ENCODE peak calls at places on chromosomes 5 and 9, in five cellular contexts. C is GM12878, H is HEK293T, E is HepG2, P is H1. Q is an unnamed sample.

GRCh38 chr9:22446589-22446949 is at the start of gene DMRTA1:
- DNase-seq in C (no peak), H (peak), E (no peak), P (no peak), Q (peak)

GRCh38 chr5:76256116-76256889 is 146.8 kb upstream of the IQGAP2 start:
- DNase-seq in C (no peak), H (peak), E (peak), P (peak), Q (peak)

GRCh38 chr9:123003467-123003866 is 30.0 kb upstream of the GPR21 start:
- DNase-seq in C (no peak), H (no peak), E (no peak), P (no peak), Q (no peak)

GRCh38 chr5:150672237-150672883 is 11.3 kb downstream of the MYOZ3 start:
- DNase-seq in C (no peak), H (no peak), E (no peak), P (peak), Q (no peak)

GRCh38 chr9:35749515-35750255 is 598 bp downstream of the RGP1 start:
- DNase-seq in C (no peak), H (peak), E (no peak), P (no peak), Q (no peak)

GRCh38 chr9:8652282-8652681 is 852.7 kb upstream of the DMAC1 start:
- DNase-seq in C (no peak), H (no peak), E (no peak), P (no peak), Q (no peak)

GRCh38 chr9:107389617-107390071 is 99.9 kb downstream of the KLF4 start:
- DNase-seq in C (no peak), H (no peak), E (peak), P (no peak), Q (no peak)

GRCh38 chr9:132147331-132147730 is 14.5 kb upstream of the NTNG2 start:
- DNase-seq in C (no peak), H (no peak), E (no peak), P (no peak), Q (no peak)

GRCh38 chr9:135591491-135592330 is 30.2 kb downstream of the PAEP start:
- DNase-seq in C (no peak), H (no peak), E (no peak), P (peak), Q (no peak)

GRCh38 chr9:129838707-129839259 is 3.5 kb downstream of the USP20 start:
- DNase-seq in C (no peak), H (no peak), E (no peak), P (no peak), Q (no peak)

DNA sequence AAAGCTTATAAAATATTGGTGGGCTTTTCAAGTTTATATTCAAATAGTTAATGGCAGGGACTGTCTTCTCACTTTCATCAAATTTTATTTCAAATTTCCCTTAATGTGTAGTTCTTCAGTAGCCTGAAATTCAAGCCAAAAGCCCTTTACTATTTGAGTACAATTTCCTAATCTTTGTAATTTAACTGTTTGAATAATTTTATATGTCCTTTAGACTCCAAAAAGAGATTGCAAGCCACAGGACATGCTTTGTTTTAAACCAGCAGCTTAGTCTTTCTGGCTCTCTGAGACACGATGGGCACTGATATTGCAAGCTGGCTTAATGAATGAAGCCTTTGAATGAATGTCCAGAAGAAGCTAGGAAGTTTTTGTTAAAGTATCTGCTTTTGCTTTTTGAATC is 2031.6 kb upstream of the CDH6 start:
- DNase-seq in C (no peak), H (no peak), E (no peak), P (no peak), Q (no peak)
- TF ChIP-seq SUZ12 in C (no peak), H (no peak), E (no peak), P (no peak), Q (no peak)

DNA sequence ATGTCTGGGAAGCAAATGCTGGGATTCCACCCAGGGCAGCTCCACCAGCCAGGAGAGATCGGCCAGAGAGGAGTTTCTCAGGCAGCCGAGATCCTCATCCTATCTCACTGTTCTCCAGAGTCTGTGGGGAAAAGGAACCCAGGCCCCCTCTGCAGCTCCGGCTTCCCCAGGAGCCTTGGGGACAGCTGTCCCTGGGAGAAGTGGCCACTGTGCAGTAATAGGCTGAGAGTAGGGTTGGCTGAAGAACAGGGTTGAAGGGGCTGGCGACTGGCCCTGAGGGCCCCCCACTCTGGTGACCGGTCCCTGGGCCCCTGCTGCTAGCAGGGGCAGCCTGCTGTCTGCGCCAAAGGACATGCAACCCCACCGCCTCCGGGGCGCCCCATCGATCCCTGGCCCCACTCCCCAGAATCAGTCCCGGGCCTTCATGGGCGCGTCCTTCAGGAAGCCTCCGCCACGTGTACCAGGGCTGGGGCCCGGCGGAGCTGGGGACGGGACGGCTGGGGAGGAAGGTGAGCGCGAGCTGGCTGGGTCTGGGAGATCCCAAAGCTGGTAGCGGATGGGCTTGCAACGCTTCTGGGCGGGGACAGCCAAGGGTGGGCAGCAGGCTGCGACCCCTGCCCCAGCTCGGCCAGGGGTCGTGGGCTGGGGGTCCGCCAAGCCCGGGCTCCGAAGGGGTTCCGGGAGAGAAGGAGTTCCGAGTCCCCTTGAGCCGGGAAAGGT is 44.0 kb upstream of the STXBP1 start:
- DNase-seq in C (no peak), H (peak), E (no peak), P (peak), Q (no peak)
- TF ChIP-seq SUZ12 in C (no peak), H (no peak), E (no peak), P (no peak), Q (no peak)

DNA sequence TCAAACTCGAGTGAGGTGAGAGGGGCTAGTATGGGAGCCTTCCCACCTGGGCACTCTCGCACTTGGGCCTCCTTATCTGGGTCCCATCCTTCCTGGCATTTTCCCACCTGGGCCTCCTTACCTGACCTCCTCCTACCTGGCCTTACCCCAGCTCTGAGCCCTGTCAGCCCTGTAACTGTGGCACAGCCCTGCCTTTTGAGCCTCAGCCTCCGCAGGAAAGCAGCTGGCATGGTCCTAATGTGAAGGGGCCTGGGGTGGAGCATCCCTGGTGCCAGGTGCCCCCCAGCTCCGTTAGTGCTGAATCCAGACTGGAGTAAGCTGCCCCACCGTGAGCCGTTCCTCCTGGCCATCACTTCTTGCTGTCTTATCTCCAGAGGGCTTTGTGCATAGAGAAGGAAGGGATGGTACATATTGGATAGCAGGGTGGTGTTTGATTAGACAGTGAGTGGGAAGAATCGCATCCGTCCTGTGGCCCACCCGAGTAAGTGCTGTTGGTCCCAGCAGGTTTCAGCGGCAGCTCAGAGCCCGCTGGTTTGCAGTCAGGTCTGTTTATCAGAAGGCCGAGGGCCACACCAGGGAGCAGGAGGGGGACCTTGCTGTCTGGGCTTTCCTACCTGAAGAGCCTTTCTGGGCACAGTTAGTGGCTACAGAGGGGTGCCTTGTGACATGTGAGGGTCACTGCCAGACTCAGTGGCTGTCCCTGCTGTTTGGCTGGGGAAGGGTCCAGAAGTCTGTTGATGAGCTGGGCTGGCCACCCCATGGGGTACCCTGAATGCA is 76.5 kb downstream of the WNK2 start:
- DNase-seq in C (no peak), H (no peak), E (no peak), P (peak), Q (no peak)
- TF ChIP-seq SUZ12 in C (no peak), H (no peak), E (no peak), P (no peak), Q (no peak)

GRCh38 chr9:2127486-2127885 is 112.3 kb downstream of the SMARCA2 start:
- DNase-seq in C (no peak), H (no peak), E (no peak), P (no peak), Q (no peak)

GRCh38 chr9:2125909-2126308 is 110.8 kb downstream of the SMARCA2 start:
- DNase-seq in C (peak), H (no peak), E (no peak), P (no peak), Q (no peak)

GRCh38 chr9:2122299-2122698 is 107.2 kb downstream of the SMARCA2 start:
- DNase-seq in C (no peak), H (no peak), E (no peak), P (no peak), Q (no peak)

GRCh38 chr9:2128611-2129010 is 113.5 kb downstream of the SMARCA2 start:
- DNase-seq in C (no peak), H (no peak), E (no peak), P (no peak), Q (no peak)

DNA sequence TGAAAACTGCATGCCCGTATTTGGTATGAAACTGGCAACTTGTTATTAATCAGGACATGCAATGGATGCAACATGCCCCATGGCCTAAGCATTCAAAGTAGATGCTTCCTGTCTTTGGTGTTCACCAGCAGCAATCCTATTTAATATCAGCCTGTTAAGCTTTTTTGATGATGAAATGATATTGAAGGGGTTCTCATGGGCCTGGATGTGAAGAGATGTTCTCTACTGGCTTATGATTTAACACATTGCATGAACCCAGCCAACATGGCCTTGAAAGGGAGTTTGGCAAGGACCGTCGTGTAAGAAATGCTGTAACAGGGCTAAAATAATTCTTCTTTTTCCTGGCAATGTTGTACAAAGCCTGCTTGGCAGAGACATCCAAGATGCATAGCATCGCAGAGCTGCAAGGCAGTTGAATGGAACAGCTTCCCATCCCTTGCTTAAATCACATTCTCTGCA is 111.2 kb downstream of the SMARCA2 start:
- DNase-seq in C (no peak), H (no peak), E (no peak), P (no peak), Q (no peak)
- TF ChIP-seq SUZ12 in C (no peak), H (no peak), E (no peak), P (no peak), Q (no peak)

GRCh38 chr5:103562453-103563157 is at the start of gene NUDT12:
- DNase-seq in C (peak), H (peak), E (peak), P (peak), Q (peak)
- TF ChIP-seq SUZ12 in C (no peak), H (no peak), E (no peak), P (no peak), Q (no peak)

DNA sequence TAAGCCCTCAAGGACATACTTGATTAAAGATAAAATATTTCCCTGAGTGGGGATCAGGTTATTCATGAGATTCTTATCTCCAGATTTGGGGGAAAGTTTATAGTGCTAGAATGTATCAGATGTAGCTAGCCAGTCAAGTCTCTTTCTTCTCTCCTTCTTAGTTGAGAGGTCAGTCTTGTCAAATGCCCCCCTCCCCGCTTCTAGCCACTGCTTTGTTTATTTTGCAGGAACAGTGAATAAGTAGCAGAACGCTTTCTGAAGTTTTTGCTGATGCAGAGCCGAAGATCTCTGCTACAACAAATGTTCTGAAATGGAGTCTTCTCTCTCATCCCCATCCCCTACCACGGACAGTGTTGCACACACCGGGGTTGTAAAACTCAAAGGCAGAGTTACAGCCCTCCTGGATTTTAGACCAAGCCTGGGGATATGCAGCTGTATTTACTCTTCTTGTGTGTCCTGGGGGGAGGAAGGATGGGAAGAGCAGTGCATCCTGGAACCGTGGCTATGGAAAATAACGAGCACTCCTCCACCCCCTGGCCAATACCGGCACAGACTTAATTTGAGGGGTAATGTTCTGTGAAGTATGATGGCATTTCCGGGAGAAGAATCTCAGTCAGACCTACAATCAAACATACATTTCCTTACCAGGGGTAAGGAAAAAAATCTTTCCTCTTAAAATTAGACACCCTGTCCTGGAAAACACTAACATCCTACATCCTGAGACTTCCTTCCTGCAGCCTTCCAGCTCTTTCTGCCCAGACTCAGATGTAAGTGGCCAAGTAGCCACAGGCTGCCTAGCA is 10.7 kb upstream of the ERMP1 start:
- DNase-seq in C (no peak), H (peak), E (peak), P (no peak), Q (no peak)
- TF ChIP-seq SUZ12 in C (no peak), H (no peak), E (no peak), P (no peak), Q (no peak)

GRCh38 chr5:133201310-133201709 is 149.5 kb downstream of the HSPA4 start:
- DNase-seq in C (no peak), H (no peak), E (no peak), P (no peak), Q (no peak)

GRCh38 chr5:133202066-133202665 is 150.4 kb downstream of the HSPA4 start:
- DNase-seq in C (no peak), H (no peak), E (no peak), P (no peak), Q (no peak)

GRCh38 chr5:133203317-133204305 is 151.8 kb downstream of the HSPA4 start:
- DNase-seq in C (no peak), H (no peak), E (no peak), P (no peak), Q (no peak)

GRCh38 chr5:133205204-133205603 is 153.4 kb downstream of the HSPA4 start:
- DNase-seq in C (no peak), H (no peak), E (no peak), P (no peak), Q (no peak)

DNA sequence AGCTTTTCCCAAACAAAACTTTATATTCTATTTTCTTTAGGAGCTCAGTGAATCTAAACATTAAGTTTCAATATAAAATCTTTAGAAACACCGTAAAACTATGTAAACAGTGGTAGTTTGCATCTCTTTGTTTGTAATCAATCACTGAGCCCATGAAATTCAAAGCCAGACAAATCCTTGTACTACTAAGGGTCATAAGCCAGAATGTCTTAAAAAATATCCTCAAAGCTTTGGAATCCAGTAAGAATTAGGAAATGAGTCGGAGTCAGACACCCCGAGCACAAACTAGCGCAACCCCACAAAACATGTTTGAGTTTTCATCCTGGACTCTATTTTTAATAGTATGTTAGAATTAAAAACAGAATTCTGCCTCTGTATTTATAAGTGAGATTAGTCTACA is 153.8 kb downstream of the HSPA4 start:
- DNase-seq in C (no peak), H (no peak), E (no peak), P (no peak), Q (no peak)
- TF ChIP-seq SUZ12 in C (no peak), H (no peak), E (no peak), P (no peak), Q (no peak)

GRCh38 chr9:99154356-99154755 is 49.4 kb downstream of the TGFBR1 start:
- DNase-seq in C (no peak), H (no peak), E (no peak), P (no peak), Q (no peak)

GRCh38 chr9:99162759-99163364 is 57.9 kb downstream of the TGFBR1 start:
- DNase-seq in C (no peak), H (peak), E (peak), P (no peak), Q (no peak)

GRCh38 chr9:99158629-99159028 is 53.7 kb downstream of the TGFBR1 start:
- DNase-seq in C (no peak), H (no peak), E (peak), P (no peak), Q (no peak)
- TF ChIP-seq SUZ12 in C (no peak), H (no peak), E (no peak), P (no peak), Q (no peak)

DNA sequence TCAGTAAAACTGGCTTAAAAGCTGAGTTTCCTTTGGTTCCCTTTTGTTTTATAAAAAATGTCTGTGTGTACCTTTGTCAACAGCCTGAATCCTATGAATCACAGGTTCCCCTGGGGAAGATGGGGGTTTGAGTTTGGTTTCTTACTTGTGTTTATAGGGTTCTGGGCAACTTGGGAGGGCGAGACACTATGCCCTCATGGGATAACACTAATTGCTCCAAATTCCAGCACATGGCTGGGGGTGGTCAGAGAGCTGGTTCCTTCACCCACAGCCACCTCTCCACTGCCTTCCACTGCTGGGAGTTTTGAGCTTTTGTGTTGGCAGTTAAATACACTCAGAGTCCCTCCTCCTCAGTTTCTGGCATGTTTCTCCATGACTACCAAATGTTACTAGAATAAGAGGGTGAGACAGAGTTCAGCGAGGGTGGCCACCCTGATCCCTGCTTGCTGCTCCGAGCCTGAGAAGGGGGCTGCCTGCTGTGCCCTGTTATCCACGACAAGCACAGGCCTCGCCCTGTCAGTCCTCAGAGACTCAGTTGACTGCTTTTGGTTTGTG is 83.0 kb upstream of the EPB41L4B start:
- DNase-seq in C (no peak), H (no peak), E (no peak), P (no peak), Q (no peak)
- TF ChIP-seq SUZ12 in C (no peak), H (no peak), E (no peak), P (no peak), Q (no peak)